ENCODE peak calls at places on chromosomes 13 and 19, in eight cellular contexts. U, B, T, A, P, O, Z and G are unnamed samples.

GRCh38 chr13:114099191-114099590 is 33.2 kb downstream of the RASA3 start:
- DNase-seq in T (peak; percentile 98), O (no peak), U (no peak), B (no peak), Z (peak; percentile 80), A (no peak), P (no peak), G (no peak)

GRCh38 chr19:13681509-13681908 is 82.8 kb upstream of the MRI1 start:
- DNase-seq in O (no peak), U (no peak), P (no peak), A (no peak), Z (no peak), B (no peak), T (no peak), G (no peak)

GRCh38 chr13:29520671-29521070 is 74.8 kb downstream of the SLC7A1 start:
- DNase-seq in A (no peak), P (no peak), B (no peak), T (peak; percentile 84), Z (no peak), O (no peak), U (no peak), G (no peak)

GRCh38 chr19:19531951-19532805 is 3.5 kb downstream of the YJEFN3 start:
- DNase-seq in U (peak; percentile 59), O (peak; percentile 65), B (peak; percentile 90), Z (no peak), A (peak; percentile 79), P (peak; percentile 72), T (peak; percentile 59), G (no peak)

GRCh38 chr19:46390866-46391265 is 22.5 kb downstream of the CCDC8 start:
- DNase-seq in A (peak; percentile 13), Z (no peak), B (no peak), U (no peak), P (no peak), O (no peak), T (no peak), G (no peak)

GRCh38 chr19:35416331-35416730 is 31.7 kb upstream of the FFAR2 start:
- DNase-seq in T (no peak), U (no peak), A (no peak), Z (no peak), B (no peak), P (no peak), O (no peak), G (no peak)

GRCh38 chr13:66994498-66995365 is 235.4 kb downstream of the PCDH9 start:
- DNase-seq in T (no peak), A (peak; percentile 39), U (no peak), O (no peak), B (no peak), P (no peak), Z (no peak), G (no peak)

GRCh38 chr19:3034845-3035541 is 5.9 kb upstream of the TLE2 start:
- DNase-seq in P (no peak), B (peak; percentile 54), O (peak; percentile 33), U (no peak), T (peak; percentile 66), A (no peak), Z (no peak), G (no peak)

GRCh38 chr19:11964858-11965645 is at the start of gene ZNF763:
- DNase-seq in B (peak; percentile 88), A (peak; percentile 95), O (peak; percentile 78), P (peak; percentile 70), Z (peak; percentile 82), T (peak; percentile 84), U (no peak), G (peak; percentile 36)

GRCh38 chr19:51697169-51697776 is 4.1 kb downstream of the SPACA6 start:
- DNase-seq in T (no peak), Z (no peak), B (no peak), O (no peak), U (no peak), P (no peak), A (no peak), G (no peak)

GRCh38 chr13:31945202-31945978 is 86.2 kb upstream of the FRY start:
- DNase-seq in B (no peak), Z (no peak), U (peak; percentile 57), P (no peak), O (no peak), A (no peak), T (peak; percentile 74), G (no peak)